ENCODE peak calls at places on chromosomes 16 and 17, in six cellular contexts. M is GM12865, T is B cell, K is stomach, G is astrocyte of the spinal cord, R is germinal center. J is an unnamed sample.

GRCh38 chr17:64128787-64129514 is 993 bp downstream of the ERN1 start:
- DNase-seq in K (peak; percentile 53), G (peak; percentile 28), R (no peak), T (no peak), M (peak; percentile 29), J (no peak)

GRCh38 chr16:83136924-83137323 is 510.2 kb downstream of the CDH13 start:
- DNase-seq in R (no peak), K (no peak), T (no peak), M (no peak), G (no peak), J (no peak)

GRCh38 chr16:27730703-27731220 is 180.8 kb downstream of the KATNIP start:
- DNase-seq in R (no peak), M (no peak), G (no peak), K (no peak), T (no peak), J (no peak)

GRCh38 chr17:1882836-1883235 is 53.0 kb downstream of the RPA1 start:
- DNase-seq in R (peak; percentile 46), M (peak; percentile 55), K (no peak), T (peak; percentile 36), G (peak; percentile 20), J (peak; percentile 50)

GRCh38 chr16:87119748-87120147 is 197.4 kb downstream of the C16orf95 start:
- DNase-seq in T (no peak), M (no peak), K (no peak), G (no peak), R (no peak), J (no peak)

GRCh38 chr17:73439597-73439996 is 127.8 kb upstream of the CDC42EP4 start:
- DNase-seq in M (no peak), R (no peak), T (no peak), G (no peak), K (no peak), J (no peak)

GRCh38 chr17:50872710-50873424 is 6.7 kb upstream of the TOB1 start:
- DNase-seq in T (no peak), G (peak; percentile 48), K (peak; percentile 48), M (peak; percentile 49), R (no peak), J (no peak)

GRCh38 chr17:50452627-50453300 is 15.9 kb downstream of the CHAD start:
- DNase-seq in R (peak; percentile 38), M (peak; percentile 30), G (no peak), K (no peak), T (no peak), J (no peak)

GRCh38 chr16:57470683-57471082 is 8.2 kb downstream of the POLR2C start:
- DNase-seq in G (no peak), K (peak; percentile 84), R (no peak), M (no peak), T (no peak), J (no peak)

GRCh38 chr17:76642994-76643393 is 563 bp downstream of the ST6GALNAC1 start:
- DNase-seq in R (no peak), T (no peak), G (no peak), M (no peak), K (no peak), J (no peak)

GRCh38 chr17:50147841-50148225 is 2.6 kb downstream of the PPP1R9B start:
- DNase-seq in R (peak; percentile 48), G (no peak), M (peak; percentile 59), T (no peak), K (no peak), J (no peak)

GRCh38 chr16:67571981-67572431 is 9.7 kb downstream of the CTCF start:
- DNase-seq in R (no peak), G (peak; percentile 43), M (no peak), T (no peak), K (no peak), J (no peak)

GRCh38 chr17:19996502-19996901 is 12.7 kb upstream of the SPECC1 start:
- DNase-seq in M (no peak), G (no peak), R (no peak), K (no peak), T (no peak), J (no peak)

GRCh38 chr17:4204190-4204589 is 59.6 kb downstream of the ANKFY1 start:
- DNase-seq in K (no peak), G (no peak), R (no peak), T (no peak), M (no peak), J (no peak)

GRCh38 chr17:49882434-49882833 is 34.6 kb upstream of the TAC4 start:
- DNase-seq in M (no peak), T (no peak), R (no peak), G (no peak), K (no peak), J (no peak)

GRCh38 chr17:76720941-76721340 is 5.5 kb downstream of the JMJD6 start:
- DNase-seq in T (no peak), G (no peak), R (no peak), K (no peak), M (no peak), J (no peak)

GRCh38 chr16:6345090-6345489 is 987.6 kb upstream of the RBFOX1 start:
- DNase-seq in K (no peak), T (no peak), R (no peak), M (no peak), G (no peak), J (no peak)

GRCh38 chr17:31499771-31500554 is 108.5 kb downstream of the RAB11FIP4 start:
- DNase-seq in G (peak; percentile 47), M (no peak), R (no peak), T (no peak), K (peak; percentile 70), J (no peak)

GRCh38 chr17:75604034-75604695 is 16.6 kb downstream of the MYO15B start:
- DNase-seq in G (no peak), K (no peak), M (no peak), R (no peak), T (no peak), J (no peak)

GRCh38 chr17:72545756-72546155 is 424.9 kb downstream of the SOX9 start:
- DNase-seq in R (no peak), M (no peak), G (no peak), K (no peak), T (no peak), J (no peak)

GRCh38 chr17:28412131-28412530 is 6.1 kb upstream of the SLC46A1 start:
- DNase-seq in K (no peak), M (no peak), G (no peak), R (no peak), T (no peak), J (no peak)

GRCh38 chr16:88628512-88628974 is 9.8 kb upstream of the IL17C start:
- DNase-seq in K (no peak), M (no peak), G (no peak), R (no peak), T (no peak), J (no peak)

GRCh38 chr17:72120878-72121163 is at the start of gene SOX9:
- DNase-seq in T (no peak), K (peak; percentile 92), R (peak; percentile 90), G (peak; percentile 97), M (peak; percentile 94), J (peak; percentile 97)

GRCh38 chr17:40112191-40112590 is 9.6 kb upstream of the MSL1 start:
- DNase-seq in G (no peak), R (no peak), T (no peak), K (no peak), M (no peak), J (no peak)

GRCh38 chr16:75099738-75100615 is 16.6 kb downstream of the LDHD start:
- DNase-seq in G (no peak), K (no peak), T (no peak), R (no peak), M (peak; percentile 61), J (no peak)

GRCh38 chr16:30655815-30656347 is 2.4 kb upstream of the FBRS start:
- DNase-seq in R (no peak), G (no peak), T (no peak), K (no peak), M (no peak), J (no peak)

J was measured in GM13977.